ENCODE peak calls at places on chromosomes 3 and 15, in four cellular contexts. N is suprapubic skin, Y is DMS153, O is BE2C. J is an unnamed sample.

GRCh38 chr3:140822381-140823047 is 119.1 kb upstream of the SLC25A36 start:
- DNase-seq in O (no peak), N (no peak), Y (no peak), J (no peak)

GRCh38 chr3:144407290-144407689 is 435.7 kb downstream of the DIPK2A start:
- DNase-seq in N (no peak), Y (no peak), O (no peak), J (no peak)

GRCh38 chr3:64932666-64933342 is 245.0 kb upstream of the ADAMTS9 start:
- DNase-seq in Y (no peak), O (no peak), N (no peak), J (no peak)

GRCh38 chr3:49722896-49723295 is 855 bp downstream of the GMPPB start:
- DNase-seq in Y (no peak), N (peak), O (no peak), J (peak)

GRCh38 chr3:21543380-21544075 is 207.5 kb downstream of the ZNF385D start:
- DNase-seq in Y (no peak), O (no peak), N (no peak), J (no peak)

GRCh38 chr15:59255647-59256380 is 49.2 kb downstream of the LDHAL6B start:
- DNase-seq in O (no peak), N (no peak), Y (no peak), J (no peak)

GRCh38 chr3:108127301-108127988 is 36.6 kb upstream of the CD47 start:
- DNase-seq in O (no peak), Y (no peak), N (no peak), J (peak)

GRCh38 chr3:121871434-121871833 is 22.8 kb upstream of the SLC15A2 start:
- DNase-seq in Y (peak), O (no peak), N (no peak), J (no peak)

GRCh38 chr3:197600796-197601565 is 45.2 kb upstream of the BDH1 start:
- DNase-seq in N (no peak), O (no peak), Y (no peak), J (no peak)

GRCh38 chr15:27770769-27771554 is 328.2 kb downstream of the OCA2 start:
- DNase-seq in Y (no peak), N (no peak), O (no peak), J (no peak)

GRCh38 chr3:76991165-76991564 is 48.7 kb upstream of the ROBO2 start:
- DNase-seq in N (no peak), O (no peak), Y (no peak), J (no peak)

GRCh38 chr15:77057650-77058049 is 13.3 kb downstream of the TSPAN3 start:
- DNase-seq in O (no peak), N (no peak), Y (no peak), J (no peak)

GRCh38 chr3:186754006-186754405 is 29.4 kb upstream of the EIF4A2 start:
- DNase-seq in N (no peak), Y (no peak), O (no peak), J (no peak)

GRCh38 chr15:75185271-75186029 is 16.2 kb upstream of the C15orf39 start:
- DNase-seq in O (no peak), N (no peak), Y (no peak), J (no peak)

GRCh38 chr15:100650685-100651084 is 48.3 kb downstream of the ASB7 start:
- DNase-seq in O (no peak), Y (no peak), N (no peak), J (no peak)

GRCh38 chr15:62616746-62617145 is 425.8 kb upstream of the TPM1 start:
- DNase-seq in N (no peak), Y (no peak), O (no peak), J (no peak)

GRCh38 chr3:105791134-105791533 is 77.7 kb downstream of the CBLB start:
- DNase-seq in N (no peak), Y (no peak), O (no peak), J (no peak)

GRCh38 chr15:43948691-43949325 is 122.0 kb downstream of the WDR76 start:
- DNase-seq in N (no peak), O (no peak), Y (no peak), J (peak)

GRCh38 chr3:140186421-140186920 is 251.5 kb downstream of the CLSTN2 start:
- DNase-seq in Y (peak), O (peak), N (no peak), J (no peak)

GRCh38 chr3:168545591-168545990 is 449.9 kb upstream of the GOLIM4 start:
- DNase-seq in Y (no peak), O (no peak), N (no peak), J (no peak)

GRCh38 chr3:165797551-165797950 is 39.7 kb downstream of the BCHE start:
- DNase-seq in O (no peak), N (no peak), Y (no peak), J (no peak)

GRCh38 chr3:49295489-49296058 is 18.5 kb upstream of the C3orf62 start:
- DNase-seq in O (peak), N (no peak), Y (no peak), J (no peak)

GRCh38 chr15:67025719-67026118 is 39.7 kb upstream of the SMAD3 start:
- DNase-seq in Y (no peak), O (peak), N (no peak), J (no peak)

GRCh38 chr3:141680620-141681389 is 57.3 kb upstream of the RNF7 start:
- DNase-seq in N (no peak), Y (peak), O (peak), J (no peak)

GRCh38 chr3:74041068-74041675 is 416.4 kb upstream of the PDZRN3 start:
- DNase-seq in N (no peak), Y (peak), O (no peak), J (no peak)

GRCh38 chr15:40032125-40032839 is 6.7 kb downstream of the SRP14 start:
- DNase-seq in O (no peak), Y (peak), N (no peak), J (no peak)

GRCh38 chr15:51104512-51104911 is 9.8 kb upstream of the TNFAIP8L3 start:
- DNase-seq in Y (no peak), N (peak), O (no peak), J (no peak)

GRCh38 chr15:99279783-99280307 is 28.6 kb downstream of the LRRC28 start:
- DNase-seq in O (no peak), N (no peak), Y (no peak), J (no peak)

GRCh38 chr15:97235285-97235985 is 725.1 kb upstream of the ARRDC4 start:
- DNase-seq in N (no peak), Y (peak), O (peak), J (peak)